ENCODE peak calls at places on chromosomes 5 and 9, in five cellular contexts. E, I, X, J and Q are unnamed samples.

GRCh38 chr5:153400931-153401330 is 89.5 kb upstream of the GRIA1 start:
- DNase-seq in X (no peak), E (no peak), I (no peak), J (no peak), Q (no peak)

GRCh38 chr9:129138144-129138462 is 26.9 kb downstream of the PTPA start:
- DNase-seq in X (no peak), E (no peak), I (no peak), J (no peak), Q (no peak)

GRCh38 chr9:81578606-81579005 is 110.7 kb downstream of the TLE1 start:
- DNase-seq in X (no peak), I (no peak), J (no peak), E (no peak), Q (peak)

GRCh38 chr5:32586251-32586642 is 890 bp downstream of the SUB1 start:
- DNase-seq in X (no peak), I (no peak), J (no peak), E (no peak), Q (no peak)

GRCh38 chr9:127706836-127707241 is at the start of gene CFAP157:
- DNase-seq in I (no peak), J (peak), E (peak), X (no peak), Q (no peak)

GRCh38 chr5:111675540-111675939 is 81.5 kb downstream of the NREP start:
- DNase-seq in E (peak), I (no peak), X (no peak), J (no peak), Q (no peak)

GRCh38 chr5:168153263-168153930 is 138.0 kb upstream of the WWC1 start:
- DNase-seq in I (no peak), J (no peak), E (no peak), X (no peak), Q (no peak)

GRCh38 chr9:77663754-77664153 is 15.6 kb upstream of the GNA14 start:
- DNase-seq in J (peak), I (peak), X (no peak), E (no peak), Q (no peak)

GRCh38 chr5:169009171-169009570 is 291.8 kb downstream of the SLIT3 start:
- DNase-seq in X (no peak), E (no peak), I (no peak), J (peak), Q (no peak)

GRCh38 chr5:176533390-176533789 is 3.8 kb downstream of the RNF44 start:
- DNase-seq in I (no peak), X (no peak), J (no peak), E (no peak), Q (no peak)

GRCh38 chr5:36685631-36686147 is 79.3 kb downstream of the SLC1A3 start:
- DNase-seq in X (no peak), I (no peak), E (no peak), J (no peak), Q (no peak)

GRCh38 chr5:169650701-169651331 is 13.7 kb downstream of the DOCK2 start:
- DNase-seq in E (no peak), I (no peak), X (no peak), J (peak), Q (no peak)

GRCh38 chr9:19940808-19941207 is 152.0 kb upstream of the SLC24A2 start:
- DNase-seq in E (no peak), I (no peak), J (no peak), X (no peak), Q (no peak)

GRCh38 chr9:125494555-125494920 is 212.5 kb downstream of the MAPKAP1 start:
- DNase-seq in E (no peak), I (no peak), X (no peak), J (no peak), Q (no peak)

GRCh38 chr9:112570731-112571167 is 84.1 kb downstream of the KIAA1958 start:
- DNase-seq in X (no peak), J (no peak), E (no peak), I (peak), Q (no peak)

GRCh38 chr9:101443358-101443757 is 7.8 kb upstream of the ALDOB start:
- DNase-seq in I (peak), X (peak), E (no peak), J (no peak), Q (no peak)

GRCh38 chr5:169185626-169186025 is 115.3 kb downstream of the SLIT3 start:
- DNase-seq in X (no peak), J (no peak), E (no peak), I (no peak), Q (no peak)

GRCh38 chr5:108966910-108967309 is 219.2 kb downstream of the FER start:
- DNase-seq in E (no peak), X (no peak), J (no peak), I (no peak), Q (no peak)

GRCh38 chr9:38202335-38202938 is 133.4 kb upstream of the SHB start:
- DNase-seq in I (no peak), X (no peak), E (peak), J (no peak), Q (no peak)

GRCh38 chr5:120405923-120406322 is 58.2 kb upstream of the PRR16 start:
- DNase-seq in J (peak), I (no peak), E (no peak), X (no peak), Q (peak)

GRCh38 chr5:148815578-148815977 is 10.8 kb upstream of the ADRB2 start:
- DNase-seq in X (no peak), E (no peak), J (no peak), I (no peak), Q (no peak)

GRCh38 chr5:115391780-115392179 is 95.3 kb upstream of the CCDC112 start:
- DNase-seq in I (no peak), X (no peak), E (no peak), J (no peak), Q (no peak)

GRCh38 chr5:143652104-143652700 is 159.8 kb upstream of the HMHB1 start:
- DNase-seq in I (no peak), J (no peak), X (no peak), E (no peak), Q (peak)

GRCh38 chr9:112401175-112401815 is 21.4 kb downstream of the HSDL2 start:
- DNase-seq in E (no peak), X (no peak), J (no peak), I (no peak), Q (no peak)

GRCh38 chr5:54194326-54194725 is 116.0 kb downstream of the ARL15 start:
- DNase-seq in E (no peak), J (peak), I (no peak), X (no peak), Q (no peak)

GRCh38 chr9:128286435-128286834 is 10.4 kb downstream of the SWI5 start:
- DNase-seq in E (no peak), X (no peak), J (peak), I (no peak), Q (peak)

GRCh38 chr9:34047864-34048729 is 590 bp downstream of the UBAP2 start:
- DNase-seq in I (no peak), X (peak), J (peak), E (peak), Q (no peak)

GRCh38 chr5:138981606-138982005 is 106.5 kb upstream of the LRRTM2 start:
- DNase-seq in E (no peak), J (peak), I (no peak), X (no peak), Q (no peak)

GRCh38 chr9:138067594-138068367 is 190.2 kb downstream of the CACNA1B start:
- DNase-seq in J (no peak), I (no peak), E (no peak), X (no peak), Q (no peak)
- H3K4me3 ChIP-seq in J (no peak), I (no peak), E (no peak), X (no peak), Q (no peak)

DNA sequence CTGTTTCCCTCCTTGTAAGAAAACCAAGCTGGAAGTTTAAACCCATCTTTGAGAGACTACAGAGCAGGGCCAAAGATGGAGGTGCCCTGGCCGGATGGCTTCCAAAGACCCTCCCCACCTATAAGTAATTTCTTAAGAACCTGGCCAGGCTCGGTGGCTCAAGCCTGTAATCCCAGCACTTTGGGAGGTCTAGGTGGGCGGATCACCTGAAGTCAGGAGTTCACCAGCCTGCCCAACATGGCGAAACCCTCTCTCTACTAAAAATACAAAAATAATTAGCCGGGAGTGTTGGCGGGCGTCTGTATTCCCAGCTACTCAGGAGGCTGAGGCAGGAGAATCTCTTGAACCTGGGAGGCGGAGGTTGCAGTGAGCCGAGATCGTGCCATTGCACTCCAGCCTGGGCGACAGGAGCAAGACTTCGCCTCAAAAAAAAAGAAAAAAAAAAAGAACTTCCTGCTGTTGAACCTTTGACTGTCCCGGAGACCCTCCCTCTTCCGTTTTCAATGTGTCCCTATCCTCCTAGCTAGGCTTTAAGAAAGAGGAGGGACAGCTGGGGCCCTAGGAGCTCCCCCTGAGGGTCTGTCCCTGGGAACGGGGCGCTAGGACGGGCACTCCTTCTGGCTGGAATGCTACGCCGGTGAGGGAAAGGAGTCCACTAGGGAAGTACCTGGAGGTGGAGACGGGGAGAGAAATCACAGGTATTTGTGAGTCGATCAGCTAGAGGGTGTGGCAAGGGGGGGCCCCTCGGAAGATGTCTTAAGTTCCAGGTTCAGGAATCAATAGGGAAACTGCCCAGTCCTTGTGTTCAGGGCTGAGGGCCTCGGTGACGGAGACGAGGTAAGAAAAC is 4.8 kb downstream of the SIT1 start:
- DNase-seq in X (no peak), I (no peak), J (no peak), E (peak), Q (no peak)
- TF ChIP-seq CTCF in X (no peak), I (no peak), J (no peak), E (peak), Q (peak)

GRCh38 chr9:118586978-118587377 is 782.3 kb downstream of the BRINP1 start:
- DNase-seq in E (no peak), J (no peak), X (no peak), I (peak), Q (no peak)
- H3K4me3 ChIP-seq in E (no peak), J (no peak), X (no peak), I (no peak), Q (no peak)

DNA sequence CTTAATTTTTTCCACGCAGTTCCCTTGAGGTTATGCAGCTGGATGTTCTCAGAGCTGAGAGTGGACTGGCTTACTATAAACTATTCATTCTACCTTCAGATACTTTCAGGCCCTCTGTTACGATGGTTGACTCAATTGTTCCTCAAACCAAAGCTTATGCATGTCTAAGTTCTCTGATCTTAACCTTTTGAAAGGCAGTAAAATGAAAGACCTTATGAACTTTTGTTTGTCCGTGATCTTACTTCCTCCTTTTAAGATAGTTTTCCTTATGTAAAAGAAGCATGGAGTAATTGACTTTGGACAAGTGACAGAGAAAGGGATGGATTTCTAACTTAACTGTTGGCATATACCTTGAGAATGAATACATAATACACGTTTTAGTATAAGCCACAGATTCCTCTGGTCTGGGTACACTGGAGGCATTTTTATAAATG is 575.7 kb downstream of the PDE4D start:
- DNase-seq in I (no peak), X (no peak), E (no peak), J (no peak), Q (no peak)
- TF ChIP-seq CTCF in I (no peak), X (no peak), E (no peak), J (no peak), Q (no peak)

GRCh38 chr5:150272531-150272930 is 17.0 kb downstream of the CAMK2A start:
- DNase-seq in X (no peak), J (peak), I (no peak), E (peak), Q (peak)
- H3K4me3 ChIP-seq in X (no peak), J (no peak), I (no peak), E (no peak), Q (no peak)

DNA sequence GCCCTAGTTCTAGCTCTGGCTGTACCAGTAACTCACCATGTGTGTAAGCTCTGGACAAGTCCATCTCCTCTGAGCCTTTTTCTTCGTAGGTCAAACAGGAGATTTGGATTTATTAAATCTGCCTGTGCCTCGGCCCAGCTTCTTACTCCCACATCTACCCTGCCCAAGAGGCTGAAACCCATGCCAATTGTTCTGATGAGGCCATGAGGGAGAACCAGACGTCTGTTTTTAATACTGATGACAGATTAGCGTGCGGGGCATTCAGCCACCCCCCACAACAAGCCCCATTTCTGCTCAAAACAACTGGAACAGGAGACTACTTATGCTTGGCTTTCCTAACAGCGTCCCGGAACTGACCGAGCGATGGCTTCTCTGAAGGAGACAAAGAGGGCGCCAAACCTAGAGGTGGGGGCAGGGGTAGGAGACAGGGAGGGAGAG is 81.2 kb upstream of the TRIM32 start:
- DNase-seq in X (peak), J (peak), I (no peak), E (peak), Q (no peak)
- TF ChIP-seq CTCF in X (no peak), J (no peak), I (no peak), E (peak), Q (no peak)